ENCODE peak calls at places on chromosomes 1 and 21, in four cellular contexts. One of them, this sample, is unnamed.

GRCh38 chr1:25875856-25876692 is 566 bp upstream of the PAQR7 start:
- DNase-seq in T-helper 17 cell: no peak
- DNase-seq in Calu3: no peak
- DNase-seq in OCI-LY7: no peak
- DNase-seq in this sample: no peak

GRCh38 chr1:230285351-230285750 is 140.8 kb downstream of the PGBD5 start:
- DNase-seq in Calu3: no peak
- DNase-seq in T-helper 17 cell: no peak
- DNase-seq in OCI-LY7: no peak
- DNase-seq in this sample: no peak

GRCh38 chr1:193060938-193061337 is 1.5 kb downstream of the RO60 start:
- DNase-seq in OCI-LY7: peak; percentile 22
- DNase-seq in Calu3: no peak
- DNase-seq in T-helper 17 cell: no peak
- DNase-seq in this sample: peak; percentile 16

GRCh38 chr1:31714442-31715096 is 10.8 kb upstream of the COL16A1 start:
- DNase-seq in Calu3: no peak
- DNase-seq in T-helper 17 cell: no peak
- DNase-seq in OCI-LY7: peak; percentile 63
- DNase-seq in this sample: peak; percentile 47

GRCh38 chr21:42593815-42594157 is 59.6 kb upstream of the PDE9A start:
- DNase-seq in T-helper 17 cell: no peak
- DNase-seq in Calu3: no peak
- DNase-seq in OCI-LY7: no peak
- DNase-seq in this sample: no peak

GRCh38 chr1:232589809-232590741 is 39.9 kb downstream of the SIPA1L2 start:
- DNase-seq in OCI-LY7: peak; percentile 57
- DNase-seq in Calu3: no peak
- DNase-seq in T-helper 17 cell: no peak
- DNase-seq in this sample: no peak

GRCh38 chr1:40041466-40041838 is 923 bp downstream of the CAP1 start:
- DNase-seq in Calu3: no peak
- DNase-seq in OCI-LY7: peak; percentile 28
- DNase-seq in T-helper 17 cell: no peak
- DNase-seq in this sample: no peak

GRCh38 chr1:209302777-209303642 is 280.5 kb upstream of the CAMK1G start:
- DNase-seq in T-helper 17 cell: no peak
- DNase-seq in OCI-LY7: no peak
- DNase-seq in Calu3: no peak
- DNase-seq in this sample: no peak

GRCh38 chr1:23556661-23557470 is 2.4 kb downstream of the ID3 start:
- DNase-seq in Calu3: no peak
- DNase-seq in OCI-LY7: peak; percentile 78
- DNase-seq in T-helper 17 cell: no peak
- DNase-seq in this sample: no peak

GRCh38 chr21:45637883-45638282 is 5.6 kb upstream of the PCBP3 start:
- DNase-seq in Calu3: no peak
- DNase-seq in OCI-LY7: no peak
- DNase-seq in T-helper 17 cell: no peak
- DNase-seq in this sample: no peak

GRCh38 chr21:44363278-44363677 is 9.9 kb downstream of the TRPM2 start:
- DNase-seq in Calu3: no peak
- DNase-seq in OCI-LY7: no peak
- DNase-seq in T-helper 17 cell: no peak
- DNase-seq in this sample: no peak